ENCODE peak calls at places on chromosome 11, in four cellular contexts. D, Z, B and N are unnamed samples.

GRCh38 chr11:80280737-80281136 is 839.9 kb upstream of the TENM4 start:
- DNase-seq in Z (no peak), D (no peak), B (no peak), N (no peak)

GRCh38 chr11:128193633-128194032 is 393.7 kb downstream of the ETS1 start:
- DNase-seq in D (no peak), Z (no peak), B (no peak), N (no peak)

GRCh38 chr11:74579577-74580270 is 12.7 kb upstream of the POLD3 start:
- DNase-seq in B (no peak), D (no peak), Z (no peak), N (no peak)

GRCh38 chr11:69876013-69876412 is 56.8 kb upstream of the FGF3 start:
- DNase-seq in Z (no peak), B (no peak), D (no peak), N (no peak)

GRCh38 chr11:96263361-96263763 is 79.6 kb downstream of the MAML2 start:
- DNase-seq in D (no peak), Z (no peak), B (peak; percentile 89), N (no peak)

GRCh38 chr11:26418391-26418790 is 86.5 kb downstream of the ANO3 start:
- DNase-seq in B (no peak), D (no peak), Z (no peak), N (no peak)

GRCh38 chr11:26043665-26044064 is 288.3 kb upstream of the ANO3 start:
- DNase-seq in B (no peak), D (no peak), Z (no peak), N (no peak)

GRCh38 chr11:128707671-128708070 is 13.8 kb downstream of the FLI1 start:
- DNase-seq in D (no peak), Z (no peak), B (peak; percentile 66), N (no peak)

GRCh38 chr11:11816511-11817319 is 25.1 kb upstream of the USP47 start:
- DNase-seq in Z (no peak), D (peak; percentile 16), B (no peak), N (no peak)

GRCh38 chr11:70556884-70557741 is 158.8 kb downstream of the CTTN start:
- DNase-seq in B (peak; percentile 62), D (peak; percentile 58), Z (no peak), N (no peak)

GRCh38 chr11:110463153-110463552 is 33.4 kb downstream of the FDX1 start:
- DNase-seq in B (peak; percentile 52), Z (peak; percentile 58), D (peak; percentile 64), N (peak; percentile 23)

GRCh38 chr11:57792870-57793269 is 31.3 kb downstream of the CTNND1 start:
- DNase-seq in Z (no peak), D (no peak), B (peak; percentile 33), N (no peak)

GRCh38 chr11:65459552-65459951 is 37.0 kb downstream of the NEAT1 start:
- DNase-seq in B (peak; percentile 66), Z (peak; percentile 86), D (no peak), N (no peak)

GRCh38 chr11:120746836-120747609 is 235.5 kb downstream of the GRIK4 start:
- DNase-seq in Z (no peak), D (no peak), B (no peak), N (no peak)

GRCh38 chr11:126293726-126294125 is 10.1 kb upstream of the DCPS start:
- DNase-seq in B (no peak), Z (no peak), D (no peak), N (no peak)

GRCh38 chr11:13207665-13208594 is 69.7 kb upstream of the BMAL1 start:
- DNase-seq in D (peak; percentile 85), Z (peak; percentile 53), B (peak; percentile 89), N (no peak)

GRCh38 chr11:67666303-67666645 is 8.1 kb downstream of the ALDH3B2 start:
- DNase-seq in B (no peak), Z (no peak), D (no peak), N (no peak)

GRCh38 chr11:13117344-13117743 is 108.2 kb downstream of the RASSF10 start:
- DNase-seq in Z (no peak), B (no peak), D (no peak), N (no peak)

GRCh38 chr11:47130541-47130940 is 46.1 kb downstream of the ARFGAP2 start:
- DNase-seq in D (peak; percentile 86), B (no peak), Z (peak; percentile 54), N (no peak)

GRCh38 chr11:21865541-21865940 is 327.3 kb upstream of the ANO5 start:
- DNase-seq in D (no peak), Z (no peak), B (no peak), N (no peak)

GRCh38 chr11:16034074-16034473 is 322.3 kb downstream of the SOX6 start:
- DNase-seq in B (no peak), D (no peak), Z (no peak), N (no peak)

GRCh38 chr11:4111834-4112233 is 17.2 kb downstream of the RRM1 start:
- DNase-seq in Z (no peak), B (no peak), D (no peak), N (no peak)

GRCh38 chr11:122020902-122021301 is 95.1 kb downstream of the BLID start:
- DNase-seq in Z (no peak), B (peak; percentile 42), D (no peak), N (no peak)

GRCh38 chr11:69377953-69378302 is 84.0 kb downstream of the MYEOV start:
- DNase-seq in D (no peak), Z (no peak), B (no peak), N (no peak)

GRCh38 chr11:60985991-60986915 is 14.8 kb downstream of the CD6 start:
- DNase-seq in B (no peak), Z (no peak), D (no peak), N (no peak)

GRCh38 chr11:117199061-117199915 is at the start of gene TAGLN:
- DNase-seq in Z (peak; percentile 89), B (peak; percentile 85), D (peak; percentile 99), N (peak; percentile 64)

GRCh38 chr11:56855217-56855616 is 106.7 kb upstream of the OR9G4 start:
- DNase-seq in Z (no peak), D (no peak), B (no peak), N (no peak)

GRCh38 chr11:63602296-63602695 is 11.9 kb downstream of the PLAAT3 start:
- DNase-seq in Z (no peak), B (no peak), D (no peak), N (no peak)

GRCh38 chr11:15568440-15568839 is 453.7 kb downstream of the INSC start:
- DNase-seq in B (no peak), D (no peak), Z (no peak), N (no peak)

GRCh38 chr11:2187267-2187707 is 15.7 kb upstream of the TH start:
- DNase-seq in B (no peak), Z (no peak), D (no peak), N (no peak)

GRCh38 chr11:2188745-2189144 is 17.1 kb upstream of the TH start:
- DNase-seq in B (no peak), D (no peak), Z (no peak), N (no peak)

GRCh38 chr11:2189938-2190669 is 18.5 kb upstream of the TH start:
- DNase-seq in D (no peak), B (no peak), Z (no peak), N (no peak)

GRCh38 chr11:2185324-2186085 is 13.9 kb upstream of the TH start:
- DNase-seq in Z (no peak), D (no peak), B (no peak), N (no peak)

GRCh38 chr11:2186669-2187266 is 15.2 kb upstream of the TH start:
- DNase-seq in B (peak; percentile 8), D (peak; percentile 65), Z (peak; percentile 73), N (peak; percentile 54)
- H4K8ac ChIP-seq in B (no peak overlapping the region), D (no peak overlapping the region), Z (no peak overlapping the region), N (no peak overlapping the region)

GRCh38 chr11:62506413-62506940 is 40.1 kb downstream of the AHNAK start:
- DNase-seq in D (no peak), Z (no peak), B (no peak), N (no peak)
- H4K8ac ChIP-seq in D (no peak overlapping the region), Z (no peak overlapping the region), B (peak overlapping the region; percentile 7), N (no peak overlapping the region)

GRCh38 chr11:112316971-112317370 is 56.3 kb upstream of the PLET1 start:
- DNase-seq in D (no peak), B (peak; percentile 9), Z (no peak), N (no peak)

GRCh38 chr11:112318193-112318592 is 57.5 kb upstream of the PLET1 start:
- DNase-seq in D (no peak), B (peak; percentile 88), Z (no peak), N (no peak)

GRCh38 chr11:112318661-112319060 is 58.0 kb upstream of the PLET1 start:
- DNase-seq in D (no peak), B (no peak), Z (no peak), N (no peak)

GRCh38 chr11:112315057-112315720 is 54.5 kb upstream of the PLET1 start:
- DNase-seq in D (no peak), B (no peak), Z (no peak), N (no peak)

DNA sequence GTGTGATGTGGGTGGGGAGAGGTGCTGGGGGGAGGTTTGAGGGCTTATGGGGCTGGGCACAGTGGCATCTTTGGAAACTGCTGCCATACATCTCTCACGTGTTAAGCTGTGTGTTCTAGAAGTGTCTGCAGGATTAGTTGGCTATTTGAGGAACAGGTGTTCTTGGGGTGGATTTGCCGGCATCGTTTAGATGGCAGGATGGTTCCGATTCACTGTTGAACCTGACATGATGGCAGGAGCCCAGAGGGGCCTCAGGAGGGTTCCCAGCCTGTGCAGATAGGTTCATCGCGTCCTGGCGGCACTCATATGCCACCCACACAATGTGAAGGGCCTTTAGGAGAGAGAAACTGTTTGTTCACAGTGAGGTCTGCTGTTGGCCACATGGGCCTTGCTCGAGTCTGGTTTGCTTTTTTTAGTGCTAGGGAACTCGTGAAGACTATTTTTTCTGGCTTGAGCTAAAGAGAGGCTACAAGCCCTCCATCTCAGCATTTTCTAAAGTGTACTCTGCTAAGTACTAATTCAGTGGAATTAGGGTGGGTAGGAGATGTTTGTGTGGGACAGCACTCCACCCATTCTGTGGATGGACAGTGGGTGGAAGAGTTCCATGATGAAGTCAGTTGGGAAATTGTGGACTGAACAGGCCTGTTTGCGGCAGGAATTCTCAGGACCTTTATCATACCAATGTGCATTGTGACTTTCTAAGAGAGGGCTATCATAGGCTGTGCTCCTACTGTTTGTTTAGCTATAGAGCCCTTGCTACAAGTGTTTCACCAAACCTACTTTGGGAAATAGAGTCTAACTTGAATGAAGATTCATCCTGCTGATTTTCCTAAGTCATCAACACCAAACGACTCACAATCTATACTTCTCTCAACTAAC is 55.4 kb upstream of the PLET1 start:
- DNase-seq in D (no peak), B (no peak), Z (no peak), N (no peak)
- H4K8ac ChIP-seq in D (no peak overlapping the region), B (no peak overlapping the region), Z (no peak overlapping the region), N (no peak overlapping the region)

GRCh38 chr11:130847517-130847916 is 68.8 kb downstream of the SNX19 start:
- DNase-seq in B (peak; percentile 82), Z (no peak), D (no peak), N (no peak)

GRCh38 chr11:130846606-130847005 is 69.7 kb downstream of the SNX19 start:
- DNase-seq in Z (no peak), B (no peak), D (no peak), N (no peak)

GRCh38 chr11:130848361-130849214 is 67.7 kb downstream of the SNX19 start:
- DNase-seq in Z (no peak), D (no peak), B (no peak), N (no peak)

GRCh38 chr11:130850185-130850944 is 65.9 kb downstream of the SNX19 start:
- DNase-seq in Z (no peak), D (no peak), B (no peak), N (no peak)

DNA sequence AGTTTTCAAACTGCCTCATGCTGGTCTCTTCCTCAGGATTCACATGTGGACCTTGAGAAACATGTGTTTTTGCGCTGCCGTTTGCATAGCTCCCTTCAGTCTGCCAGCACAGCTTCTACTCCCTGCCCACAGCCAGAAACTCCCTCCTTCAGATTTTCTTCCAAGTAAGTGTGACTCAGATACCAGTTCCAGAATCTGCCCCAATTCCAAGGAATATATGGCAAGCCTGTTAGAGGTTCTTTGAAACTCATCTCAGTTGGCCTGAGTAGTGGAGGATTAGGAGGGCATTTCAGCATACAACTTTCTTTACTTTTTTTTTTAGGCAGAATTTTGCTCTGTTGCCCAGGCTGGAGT is 67.1 kb downstream of the SNX19 start:
- DNase-seq in Z (no peak), D (no peak), B (no peak), N (no peak)
- H4K8ac ChIP-seq in Z (no peak overlapping the region), D (no peak overlapping the region), B (no peak overlapping the region), N (no peak overlapping the region)